ENCODE peak calls at places on chromosomes 5 and 9, in ten cellular contexts. One of them, this sample, is unnamed.

GRCh38 chr9:84978761-84979160 is 309.2 kb downstream of the NTRK2 start:
- DNase-seq in tibial nerve: no peak
- DNase-seq in nucleus accumbens: no peak
- DNase-seq in adipocyte: no peak
- DNase-seq in sciatic nerve: no peak
- DNase-seq in ACHN: no peak
- DNase-seq in MV-4-11: no peak
- DNase-seq in left colon: no peak
- DNase-seq in A673: no peak
- DNase-seq in NCI-H345: peak
- DNase-seq in this sample: no peak

GRCh38 chr5:58497956-58498942 is 7.0 kb downstream of the GAPT start:
- DNase-seq in sciatic nerve: peak
- DNase-seq in NCI-H345: no peak
- DNase-seq in left colon: no peak
- DNase-seq in A673: peak
- DNase-seq in tibial nerve: peak
- DNase-seq in nucleus accumbens: no peak
- DNase-seq in adipocyte: peak
- DNase-seq in MV-4-11: no peak
- DNase-seq in ACHN: peak
- DNase-seq in this sample: no peak

GRCh38 chr5:73997936-73998335 is 371.9 kb downstream of the ARHGEF28 start:
- DNase-seq in adipocyte: no peak
- DNase-seq in A673: no peak
- DNase-seq in ACHN: no peak
- DNase-seq in tibial nerve: no peak
- DNase-seq in left colon: no peak
- DNase-seq in MV-4-11: no peak
- DNase-seq in NCI-H345: no peak
- DNase-seq in nucleus accumbens: no peak
- DNase-seq in sciatic nerve: no peak
- DNase-seq in this sample: no peak

GRCh38 chr9:92393686-92394085 is 10.7 kb downstream of the OGN start:
- DNase-seq in ACHN: no peak
- DNase-seq in adipocyte: peak
- DNase-seq in NCI-H345: no peak
- DNase-seq in tibial nerve: no peak
- DNase-seq in A673: no peak
- DNase-seq in nucleus accumbens: no peak
- DNase-seq in left colon: no peak
- DNase-seq in sciatic nerve: no peak
- DNase-seq in MV-4-11: no peak
- DNase-seq in this sample: no peak

GRCh38 chr5:175670358-175670757 is 12.5 kb downstream of the HRH2 start:
- DNase-seq in MV-4-11: no peak
- DNase-seq in adipocyte: no peak
- DNase-seq in sciatic nerve: no peak
- DNase-seq in left colon: no peak
- DNase-seq in ACHN: no peak
- DNase-seq in tibial nerve: no peak
- DNase-seq in A673: no peak
- DNase-seq in NCI-H345: no peak
- DNase-seq in nucleus accumbens: no peak
- DNase-seq in this sample: no peak

GRCh38 chr5:72325566-72326297 is 5.6 kb downstream of the PTCD2 start:
- DNase-seq in sciatic nerve: no peak
- DNase-seq in tibial nerve: no peak
- DNase-seq in ACHN: peak
- DNase-seq in MV-4-11: no peak
- DNase-seq in NCI-H345: no peak
- DNase-seq in A673: no peak
- DNase-seq in left colon: no peak
- DNase-seq in adipocyte: peak
- DNase-seq in nucleus accumbens: no peak
- DNase-seq in this sample: no peak

GRCh38 chr9:16870606-16871357 is at the start of gene BNC2:
- DNase-seq in NCI-H345: peak
- DNase-seq in MV-4-11: peak
- DNase-seq in ACHN: peak
- DNase-seq in left colon: peak
- DNase-seq in adipocyte: peak
- DNase-seq in sciatic nerve: peak
- DNase-seq in A673: peak
- DNase-seq in nucleus accumbens: no peak
- DNase-seq in tibial nerve: peak
- DNase-seq in this sample: no peak

GRCh38 chr5:12936184-12936583 is 1008.3 kb downstream of the DNAH5 start:
- DNase-seq in tibial nerve: no peak
- DNase-seq in NCI-H345: no peak
- DNase-seq in MV-4-11: no peak
- DNase-seq in nucleus accumbens: no peak
- DNase-seq in sciatic nerve: no peak
- DNase-seq in left colon: no peak
- DNase-seq in adipocyte: no peak
- DNase-seq in ACHN: no peak
- DNase-seq in A673: no peak
- DNase-seq in this sample: no peak

GRCh38 chr5:1502046-1502736 is 21.6 kb downstream of the LPCAT1 start:
- DNase-seq in A673: peak
- DNase-seq in sciatic nerve: no peak
- DNase-seq in nucleus accumbens: no peak
- DNase-seq in NCI-H345: peak
- DNase-seq in adipocyte: no peak
- DNase-seq in left colon: no peak
- DNase-seq in ACHN: no peak
- DNase-seq in tibial nerve: no peak
- DNase-seq in MV-4-11: peak
- DNase-seq in this sample: peak

GRCh38 chr9:18427691-18428090 is 46.3 kb upstream of the ADAMTSL1 start:
- DNase-seq in NCI-H345: no peak
- DNase-seq in nucleus accumbens: no peak
- DNase-seq in tibial nerve: no peak
- DNase-seq in MV-4-11: peak
- DNase-seq in A673: no peak
- DNase-seq in ACHN: no peak
- DNase-seq in left colon: no peak
- DNase-seq in sciatic nerve: no peak
- DNase-seq in adipocyte: no peak
- DNase-seq in this sample: no peak

GRCh38 chr5:131635755-131636479 is 888 bp upstream of the RAPGEF6 start:
- DNase-seq in nucleus accumbens: no peak
- DNase-seq in NCI-H345: peak
- DNase-seq in MV-4-11: peak
- DNase-seq in left colon: no peak
- DNase-seq in adipocyte: peak
- DNase-seq in ACHN: no peak
- DNase-seq in A673: no peak
- DNase-seq in tibial nerve: peak
- DNase-seq in sciatic nerve: no peak
- DNase-seq in this sample: no peak

GRCh38 chr5:1013238-1013947 is 4.8 kb downstream of the NKD2 start:
- DNase-seq in nucleus accumbens: no peak
- DNase-seq in tibial nerve: no peak
- DNase-seq in ACHN: no peak
- DNase-seq in MV-4-11: no peak
- DNase-seq in sciatic nerve: no peak
- DNase-seq in A673: no peak
- DNase-seq in NCI-H345: no peak
- DNase-seq in left colon: no peak
- DNase-seq in adipocyte: no peak
- DNase-seq in this sample: no peak

GRCh38 chr9:77750284-77750683 is 102.2 kb upstream of the GNA14 start:
- DNase-seq in nucleus accumbens: no peak
- DNase-seq in tibial nerve: no peak
- DNase-seq in A673: no peak
- DNase-seq in NCI-H345: no peak
- DNase-seq in adipocyte: peak
- DNase-seq in ACHN: no peak
- DNase-seq in sciatic nerve: no peak
- DNase-seq in MV-4-11: no peak
- DNase-seq in left colon: no peak
- DNase-seq in this sample: no peak

GRCh38 chr9:131704195-131704983 is 35.5 kb downstream of the RAPGEF1 start:
- DNase-seq in ACHN: no peak
- DNase-seq in A673: no peak
- DNase-seq in MV-4-11: no peak
- DNase-seq in nucleus accumbens: no peak
- DNase-seq in tibial nerve: no peak
- DNase-seq in adipocyte: no peak
- DNase-seq in left colon: no peak
- DNase-seq in NCI-H345: peak
- DNase-seq in sciatic nerve: no peak
- DNase-seq in this sample: no peak

GRCh38 chr5:72818866-72819534 is 2.5 kb downstream of the TNPO1 start:
- DNase-seq in NCI-H345: peak
- DNase-seq in left colon: peak
- DNase-seq in sciatic nerve: peak
- DNase-seq in nucleus accumbens: no peak
- DNase-seq in A673: peak
- DNase-seq in MV-4-11: peak
- DNase-seq in adipocyte: peak
- DNase-seq in ACHN: peak
- DNase-seq in tibial nerve: peak
- DNase-seq in this sample: peak

GRCh38 chr5:134547579-134547978 is 22.1 kb downstream of the JADE2 start:
- DNase-seq in NCI-H345: no peak
- DNase-seq in nucleus accumbens: no peak
- DNase-seq in A673: peak
- DNase-seq in tibial nerve: no peak
- DNase-seq in MV-4-11: no peak
- DNase-seq in ACHN: peak
- DNase-seq in left colon: no peak
- DNase-seq in adipocyte: peak
- DNase-seq in sciatic nerve: no peak
- DNase-seq in this sample: no peak

GRCh38 chr9:111099199-111100005 is 61.1 kb upstream of the LPAR1 start:
- DNase-seq in NCI-H345: no peak
- DNase-seq in nucleus accumbens: no peak
- DNase-seq in tibial nerve: no peak
- DNase-seq in adipocyte: no peak
- DNase-seq in sciatic nerve: no peak
- DNase-seq in ACHN: no peak
- DNase-seq in MV-4-11: no peak
- DNase-seq in left colon: no peak
- DNase-seq in A673: peak
- DNase-seq in this sample: no peak

GRCh38 chr9:18424132-18424531 is 49.8 kb upstream of the ADAMTSL1 start:
- DNase-seq in nucleus accumbens: no peak
- DNase-seq in left colon: no peak
- DNase-seq in MV-4-11: peak
- DNase-seq in adipocyte: peak
- DNase-seq in tibial nerve: no peak
- DNase-seq in sciatic nerve: no peak
- DNase-seq in NCI-H345: no peak
- DNase-seq in ACHN: no peak
- DNase-seq in A673: no peak
- DNase-seq in this sample: no peak

GRCh38 chr9:6632516-6633328 is 12.8 kb downstream of the GLDC start:
- DNase-seq in MV-4-11: no peak
- DNase-seq in left colon: peak
- DNase-seq in tibial nerve: no peak
- DNase-seq in NCI-H345: no peak
- DNase-seq in sciatic nerve: no peak
- DNase-seq in adipocyte: no peak
- DNase-seq in nucleus accumbens: no peak
- DNase-seq in ACHN: peak
- DNase-seq in A673: no peak
- DNase-seq in this sample: no peak

GRCh38 chr9:727767-728166 is 113.7 kb upstream of the DMRT1 start:
- DNase-seq in NCI-H345: no peak
- DNase-seq in left colon: no peak
- DNase-seq in ACHN: no peak
- DNase-seq in MV-4-11: no peak
- DNase-seq in adipocyte: no peak
- DNase-seq in sciatic nerve: no peak
- DNase-seq in nucleus accumbens: no peak
- DNase-seq in A673: no peak
- DNase-seq in tibial nerve: no peak
- DNase-seq in this sample: no peak

GRCh38 chr5:122967625-122968024 is 68.9 kb downstream of the PPIC start:
- DNase-seq in MV-4-11: no peak
- DNase-seq in NCI-H345: no peak
- DNase-seq in left colon: no peak
- DNase-seq in sciatic nerve: no peak
- DNase-seq in adipocyte: no peak
- DNase-seq in A673: no peak
- DNase-seq in nucleus accumbens: no peak
- DNase-seq in ACHN: peak
- DNase-seq in tibial nerve: no peak
- DNase-seq in this sample: no peak

GRCh38 chr9:96500696-96501660 is 51.0 kb downstream of the HABP4 start:
- DNase-seq in tibial nerve: no peak
- DNase-seq in MV-4-11: no peak
- DNase-seq in left colon: no peak
- DNase-seq in adipocyte: peak
- DNase-seq in NCI-H345: no peak
- DNase-seq in A673: no peak
- DNase-seq in nucleus accumbens: no peak
- DNase-seq in sciatic nerve: no peak
- DNase-seq in ACHN: no peak
- DNase-seq in this sample: no peak

GRCh38 chr5:43110606-43111170 is 10.0 kb upstream of the ZNF131 start:
- DNase-seq in NCI-H345: no peak
- DNase-seq in tibial nerve: no peak
- DNase-seq in MV-4-11: no peak
- DNase-seq in nucleus accumbens: no peak
- DNase-seq in ACHN: no peak
- DNase-seq in A673: no peak
- DNase-seq in adipocyte: no peak
- DNase-seq in sciatic nerve: no peak
- DNase-seq in left colon: peak
- DNase-seq in this sample: no peak

GRCh38 chr5:65506961-65507360 is 25.2 kb upstream of the ADAMTS6 start:
- DNase-seq in MV-4-11: no peak
- DNase-seq in NCI-H345: no peak
- DNase-seq in A673: peak
- DNase-seq in left colon: no peak
- DNase-seq in adipocyte: peak
- DNase-seq in tibial nerve: no peak
- DNase-seq in nucleus accumbens: no peak
- DNase-seq in sciatic nerve: no peak
- DNase-seq in ACHN: no peak
- DNase-seq in this sample: no peak

GRCh38 chr5:28516657-28517175 is 1478.3 kb upstream of the CDH9 start:
- DNase-seq in ACHN: no peak
- DNase-seq in left colon: no peak
- DNase-seq in NCI-H345: no peak
- DNase-seq in sciatic nerve: no peak
- DNase-seq in adipocyte: no peak
- DNase-seq in tibial nerve: no peak
- DNase-seq in nucleus accumbens: no peak
- DNase-seq in A673: no peak
- DNase-seq in MV-4-11: no peak
- DNase-seq in this sample: no peak

GRCh38 chr5:77258652-77259051 is 48.2 kb downstream of the PDE8B start:
- DNase-seq in left colon: no peak
- DNase-seq in nucleus accumbens: no peak
- DNase-seq in MV-4-11: no peak
- DNase-seq in tibial nerve: no peak
- DNase-seq in sciatic nerve: no peak
- DNase-seq in A673: no peak
- DNase-seq in adipocyte: no peak
- DNase-seq in ACHN: no peak
- DNase-seq in NCI-H345: no peak
- DNase-seq in this sample: no peak